ENCODE peak calls at places on chromosomes 1 and 21, in six cellular contexts. R is body of pancreas, H is NCI-H748 treated with DMSO at 0.1 percent for 48 hours, S is T-helper 22 cell, W is A172, J is Calu3. D is an unnamed sample.
A peak's percentile ranks its signal among the peaks of the same experiment; 100 is the strongest.

GRCh38 chr1:177937931-177938330 is 31.9 kb downstream of the SEC16B start:
- DNase-seq in R (no peak), H (no peak), S (no peak), W (no peak), J (no peak), D (no peak)

GRCh38 chr1:172914517-172915144 is 136.1 kb downstream of the TNFSF18 start:
- DNase-seq in R (no peak), H (no peak), S (no peak), W (peak; percentile 86), J (no peak), D (no peak)

GRCh38 chr1:185939142-185939541 is 205.0 kb downstream of the HMCN1 start:
- DNase-seq in R (no peak), H (no peak), S (no peak), W (peak; percentile 32), J (no peak), D (no peak)

GRCh38 chr1:56481140-56481694 is 98.1 kb downstream of the PLPP3 start:
- DNase-seq in R (no peak), H (no peak), S (no peak), W (no peak), J (no peak), D (no peak)

GRCh38 chr1:61561666-61562065 is 163.3 kb downstream of the TM2D1 start:
- DNase-seq in R (no peak), H (no peak), S (no peak), W (no peak), J (no peak), D (no peak)

GRCh38 chr21:44909719-44910118 is 11.0 kb downstream of the ITGB2 start:
- DNase-seq in R (no peak), H (no peak), S (no peak), W (no peak), J (no peak), D (no peak)

GRCh38 chr1:26775666-26776065 is 12.1 kb upstream of the PIGV start:
- DNase-seq in R (no peak), H (no peak), S (no peak), W (no peak), J (no peak), D (no peak)

GRCh38 chr1:29703596-29703995 is 467.3 kb downstream of the PTPRU start:
- DNase-seq in R (peak; percentile 55), H (peak; percentile 23), S (no peak), W (peak; percentile 35), J (peak; percentile 47), D (no peak)

GRCh38 chr1:52579415-52579814 is 22.8 kb upstream of the GPX7 start:
- DNase-seq in R (peak; percentile 54), H (no peak), S (no peak), W (no peak), J (no peak), D (no peak)

GRCh38 chr1:155983191-155984023 is 5.1 kb upstream of the ARHGEF2 start:
- DNase-seq in R (no peak), H (no peak), S (no peak), W (peak; percentile 93), J (peak; percentile 54), D (no peak)

GRCh38 chr1:244548558-244549115 is 87.6 kb downstream of the CATSPERE start:
- DNase-seq in R (no peak), H (no peak), S (no peak), W (no peak), J (no peak), D (no peak)

GRCh38 chr1:166947398-166948043 is 27.8 kb downstream of the ILDR2 start:
- DNase-seq in R (peak; percentile 46), H (peak; percentile 68), S (no peak), W (peak; percentile 67), J (peak; percentile 16), D (peak; percentile 35)

GRCh38 chr21:42681296-42682206 is 28.1 kb downstream of the PDE9A start:
- DNase-seq in R (no peak), H (no peak), S (no peak), W (no peak), J (no peak), D (no peak)

D was measured in left colon.